ENCODE peak calls at places on chromosome 12, in four cellular contexts. R, Q, K and S are unnamed samples.

GRCh38 chr12:131274906-131275305 is 321.2 kb downstream of the ADGRD1 start:
- DNase-seq in R (no peak), Q (no peak), K (no peak), S (no peak)

GRCh38 chr12:93113317-93114006 is 184.4 kb upstream of the EEA1 start:
- DNase-seq in R (no peak), Q (peak), K (no peak), S (no peak)

GRCh38 chr12:48969847-48970701 is 1.5 kb downstream of the WNT10B start:
- DNase-seq in R (no peak), Q (no peak), K (no peak), S (no peak)

GRCh38 chr12:10372534-10372931 is 17.3 kb downstream of the KLRK1 start:
- DNase-seq in R (no peak), Q (no peak), K (no peak), S (no peak)

GRCh38 chr12:132286912-132287311 is 42.5 kb downstream of the GALNT9 start:
- DNase-seq in R (no peak), Q (no peak), K (peak), S (no peak)

GRCh38 chr12:52585951-52586350 is 12.3 kb upstream of the KRT74 start:
- DNase-seq in R (no peak), Q (no peak), K (no peak), S (peak)

GRCh38 chr12:2300168-2300567 is 247.4 kb downstream of the CACNA1C start:
- DNase-seq in R (no peak), Q (no peak), K (no peak), S (no peak)

GRCh38 chr12:113190761-113191160 is 5.2 kb downstream of the RITA1 start:
- DNase-seq in R (no peak), Q (peak), K (peak), S (no peak)

GRCh38 chr12:49972641-49973360 is at the start of gene AQP6:
- DNase-seq in R (no peak), Q (no peak), K (no peak), S (no peak)

GRCh38 chr12:47023944-47024343 is 55.5 kb upstream of the PCED1B start:
- DNase-seq in R (no peak), Q (no peak), K (no peak), S (no peak)
- H3K4me3 ChIP-seq in R (no peak), Q (no peak), K (no peak), S (no peak)

GRCh38 chr12:99110866-99111265 is 465.8 kb downstream of the APAF1 start:
- DNase-seq in R (no peak), Q (no peak), K (no peak), S (no peak)
- H3K27ac ChIP-seq in R (no peak), Q (no peak), K (no peak), S (no peak)

GRCh38 chr12:122079038-122079531 is 529 bp downstream of the MLXIP start:
- DNase-seq in R (peak), Q (peak), K (no peak), S (peak)

GRCh38 chr12:122080149-122081107 is 1.9 kb downstream of the MLXIP start:
- DNase-seq in R (peak), Q (peak), K (peak), S (peak)

GRCh38 chr12:122076743-122077495 is 1.6 kb upstream of the MLXIP start:
- DNase-seq in R (no peak), Q (no peak), K (no peak), S (no peak)

GRCh38 chr12:122079532-122080081 is 1.1 kb downstream of the MLXIP start:
- DNase-seq in R (no peak), Q (peak), K (no peak), S (no peak)

DNA sequence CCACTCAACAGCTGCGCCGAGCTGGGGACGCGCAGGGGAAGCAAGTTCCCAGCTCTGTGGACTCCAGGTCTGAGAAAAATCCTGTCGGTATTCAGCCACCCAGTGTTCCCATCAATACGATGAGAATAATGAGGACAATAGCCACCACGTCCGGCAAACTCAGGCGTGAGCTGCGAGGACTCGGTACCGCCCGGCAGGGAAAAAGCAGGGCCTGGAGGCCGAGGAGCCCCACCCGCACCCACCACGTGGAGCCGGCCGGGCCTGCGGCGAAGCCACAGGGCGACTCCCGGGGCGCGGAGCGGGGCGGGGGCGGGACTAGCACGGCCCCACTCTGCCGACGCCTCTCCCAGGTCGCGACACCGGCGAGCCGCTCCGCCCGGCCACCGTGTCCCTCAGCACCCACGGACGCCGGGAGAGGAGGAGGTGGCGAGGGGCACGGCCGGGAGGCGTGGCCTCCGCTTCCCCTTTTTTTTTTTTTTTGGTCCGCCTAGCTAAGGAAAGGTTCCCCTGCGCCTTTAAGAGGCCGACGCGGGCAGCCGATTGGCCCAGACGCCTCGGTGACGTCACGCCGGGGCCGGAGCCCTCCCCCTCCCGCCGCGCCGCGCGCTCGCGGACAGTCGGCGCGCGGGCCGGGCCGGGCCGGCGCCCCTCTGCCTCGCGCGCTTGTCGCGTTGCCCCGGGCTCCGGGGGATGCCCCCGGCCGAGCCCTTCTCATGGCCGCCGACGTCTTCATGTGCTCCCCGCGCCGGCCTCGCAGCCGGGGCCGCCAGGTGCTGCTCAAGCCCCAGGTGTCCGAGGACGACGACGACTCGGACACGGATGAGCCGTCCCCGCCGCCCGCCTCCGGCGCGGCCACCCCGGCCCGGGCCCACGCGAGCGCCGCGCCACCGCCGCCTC is at the start of gene MLXIP:
- DNase-seq in R (peak), Q (peak), K (peak), S (peak)
- TF ChIP-seq POLR2A in R (peak), Q (peak), K (peak), S (peak)

GRCh38 chr12:124369055-124369900 is 74.4 kb downstream of the RFLNA start:
- DNase-seq in R (peak), Q (peak), K (no peak), S (peak)
- H3K4me3 ChIP-seq in R (no peak), Q (no peak), K (peak), S (no peak)